ENCODE peak calls at places on chromosomes 7 and 10, in seven cellular contexts. Z is heart left ventricle; C is SHP77; W is fibroblast of the aortic adventitia; J is lower leg skin; U is G401; A is activated T-helper 9 cell treated with anti-CD3 and anti-CD28 coated beads, Interleukin-2, amount 50 U/mL, for 16 hours. K is an unnamed sample.

GRCh38 chr10:120897343-120897742 is 46.2 kb downstream of the WDR11 start:
- DNase-seq in Z (no peak), C (no peak), W (peak), J (no peak), U (no peak), A (no peak), K (no peak)

GRCh38 chr7:150367677-150368097 is 935 bp upstream of the REPIN1 start:
- DNase-seq in Z (no peak), C (peak), W (no peak), J (no peak), U (peak), A (no peak), K (no peak)

GRCh38 chr7:30556854-30557644 is 37.6 kb upstream of the GARS1 start:
- DNase-seq in Z (no peak), C (peak), W (peak), J (peak), U (peak), A (no peak), K (peak)

GRCh38 chr10:12507165-12507870 is 158.0 kb downstream of the CAMK1D start:
- DNase-seq in Z (no peak), C (no peak), W (no peak), J (no peak), U (no peak), A (no peak), K (peak)

GRCh38 chr7:7739718-7740355 is 21.4 kb upstream of the RPA3 start:
- DNase-seq in Z (no peak), C (no peak), W (no peak), J (no peak), U (no peak), A (no peak), K (no peak)

GRCh38 chr10:130915065-130915464 is 396.5 kb downstream of the TCERG1L start:
- DNase-seq in Z (no peak), C (no peak), W (no peak), J (no peak), U (no peak), A (no peak), K (no peak)

GRCh38 chr7:84746347-84746746 is 440.5 kb downstream of the SEMA3D start:
- DNase-seq in Z (no peak), C (no peak), W (peak), J (no peak), U (no peak), A (no peak), K (no peak)

GRCh38 chr7:128243273-128243672 is 2.2 kb downstream of the LEP start:
- DNase-seq in Z (no peak), C (no peak), W (no peak), J (no peak), U (no peak), A (no peak), K (no peak)

GRCh38 chr7:44045226-44046014 is 918 bp downstream of the DBNL start:
- DNase-seq in Z (no peak), C (peak), W (no peak), J (no peak), U (no peak), A (no peak), K (no peak)

GRCh38 chr7:81002471-81002870 is 83.6 kb upstream of the SEMA3C start:
- DNase-seq in Z (no peak), C (no peak), W (peak), J (no peak), U (peak), A (no peak), K (no peak)

GRCh38 chr7:149670288-149670687 is 103.1 kb downstream of the ZNF467 start:
- DNase-seq in Z (peak), C (no peak), W (peak), J (no peak), U (peak), A (no peak), K (peak)

GRCh38 chr7:106126170-106126938 is 14.2 kb upstream of the SYPL1 start:
- DNase-seq in Z (no peak), C (no peak), W (peak), J (no peak), U (no peak), A (peak), K (no peak)

GRCh38 chr7:22487978-22488642 is 11.9 kb downstream of the STEAP1B start:
- DNase-seq in Z (no peak), C (no peak), W (no peak), J (no peak), U (no peak), A (no peak), K (no peak)

K was measured in Ammon's horn.